ENCODE peak calls at places on chromosomes 4 and X, in five cellular contexts. One of them, this sample, is unnamed.
A peak's percentile ranks its signal among the peaks of the same experiment; 100 is the strongest.

GRCh38 chrX:26070882-26071281 is 67.3 kb upstream of the MAGEB18 start:
- DNase-seq in stimulated activated CD4-positive, alpha-beta T cell treated with anti-CD3 and anti-CD28 coated beads, Interleukin-15, amount 100 ng/mL, for 1 hour: no peak
- DNase-seq in ovary: no peak
- DNase-seq in NCI-H460: no peak
- DNase-seq in NCI-H1092 treated with DMSO at 0.1 percent for 48 hours: no peak
- DNase-seq in this sample: no peak

GRCh38 chrX:99653352-99653751 is 756.7 kb downstream of the PCDH19 start:
- DNase-seq in ovary: no peak
- DNase-seq in NCI-H460: no peak
- DNase-seq in NCI-H1092 treated with DMSO at 0.1 percent for 48 hours: no peak
- DNase-seq in stimulated activated CD4-positive, alpha-beta T cell treated with anti-CD3 and anti-CD28 coated beads, Interleukin-15, amount 100 ng/mL, for 1 hour: no peak
- DNase-seq in this sample: no peak

GRCh38 chrX:9370888-9371287 is 94.0 kb upstream of the TBL1X start:
- DNase-seq in ovary: peak; percentile 25
- DNase-seq in NCI-H1092 treated with DMSO at 0.1 percent for 48 hours: no peak
- DNase-seq in NCI-H460: no peak
- DNase-seq in stimulated activated CD4-positive, alpha-beta T cell treated with anti-CD3 and anti-CD28 coated beads, Interleukin-15, amount 100 ng/mL, for 1 hour: no peak
- DNase-seq in this sample: no peak

GRCh38 chrX:129115104-129115503 is 408.2 kb downstream of the SMARCA1 start:
- DNase-seq in stimulated activated CD4-positive, alpha-beta T cell treated with anti-CD3 and anti-CD28 coated beads, Interleukin-15, amount 100 ng/mL, for 1 hour: no peak
- DNase-seq in NCI-H1092 treated with DMSO at 0.1 percent for 48 hours: peak; percentile 28
- DNase-seq in NCI-H460: peak; percentile 52
- DNase-seq in ovary: no peak
- DNase-seq in this sample: no peak

GRCh38 chrX:14712096-14712495 is 160.8 kb downstream of the FANCB start:
- DNase-seq in NCI-H460: no peak
- DNase-seq in stimulated activated CD4-positive, alpha-beta T cell treated with anti-CD3 and anti-CD28 coated beads, Interleukin-15, amount 100 ng/mL, for 1 hour: no peak
- DNase-seq in ovary: no peak
- DNase-seq in NCI-H1092 treated with DMSO at 0.1 percent for 48 hours: no peak
- DNase-seq in this sample: no peak

GRCh38 chr4:168475745-168476144 is 4.5 kb downstream of the DDX60L start:
- DNase-seq in NCI-H460: no peak
- DNase-seq in stimulated activated CD4-positive, alpha-beta T cell treated with anti-CD3 and anti-CD28 coated beads, Interleukin-15, amount 100 ng/mL, for 1 hour: no peak
- DNase-seq in NCI-H1092 treated with DMSO at 0.1 percent for 48 hours: no peak
- DNase-seq in ovary: no peak
- DNase-seq in this sample: no peak

GRCh38 chrX:42079968-42080367 is 156.6 kb upstream of the CASK start:
- DNase-seq in stimulated activated CD4-positive, alpha-beta T cell treated with anti-CD3 and anti-CD28 coated beads, Interleukin-15, amount 100 ng/mL, for 1 hour: no peak
- DNase-seq in NCI-H460: no peak
- DNase-seq in NCI-H1092 treated with DMSO at 0.1 percent for 48 hours: no peak
- DNase-seq in ovary: no peak
- DNase-seq in this sample: no peak

GRCh38 chr4:16607693-16608092 is 290.8 kb downstream of the LDB2 start:
- DNase-seq in NCI-H460: no peak
- DNase-seq in ovary: no peak
- DNase-seq in NCI-H1092 treated with DMSO at 0.1 percent for 48 hours: no peak
- DNase-seq in stimulated activated CD4-positive, alpha-beta T cell treated with anti-CD3 and anti-CD28 coated beads, Interleukin-15, amount 100 ng/mL, for 1 hour: no peak
- DNase-seq in this sample: no peak

GRCh38 chrX:12947545-12948235 is 27.2 kb upstream of the TMSB4X start:
- DNase-seq in ovary: no peak
- DNase-seq in NCI-H1092 treated with DMSO at 0.1 percent for 48 hours: peak; percentile 65
- DNase-seq in NCI-H460: no peak
- DNase-seq in stimulated activated CD4-positive, alpha-beta T cell treated with anti-CD3 and anti-CD28 coated beads, Interleukin-15, amount 100 ng/mL, for 1 hour: no peak
- DNase-seq in this sample: no peak

GRCh38 chrX:122622800-122623199 is 561.3 kb upstream of the GRIA3 start:
- DNase-seq in stimulated activated CD4-positive, alpha-beta T cell treated with anti-CD3 and anti-CD28 coated beads, Interleukin-15, amount 100 ng/mL, for 1 hour: no peak
- DNase-seq in NCI-H460: no peak
- DNase-seq in NCI-H1092 treated with DMSO at 0.1 percent for 48 hours: no peak
- DNase-seq in ovary: no peak
- DNase-seq in this sample: no peak

GRCh38 chr4:23877758-23878229 is 12.1 kb downstream of the PPARGC1A start:
- DNase-seq in NCI-H1092 treated with DMSO at 0.1 percent for 48 hours: no peak
- DNase-seq in stimulated activated CD4-positive, alpha-beta T cell treated with anti-CD3 and anti-CD28 coated beads, Interleukin-15, amount 100 ng/mL, for 1 hour: no peak
- DNase-seq in ovary: no peak
- DNase-seq in NCI-H460: no peak
- DNase-seq in this sample: no peak

GRCh38 chr4:108010167-108010566 is 20.5 kb downstream of the HADH start:
- DNase-seq in ovary: no peak
- DNase-seq in NCI-H1092 treated with DMSO at 0.1 percent for 48 hours: no peak
- DNase-seq in NCI-H460: no peak
- DNase-seq in stimulated activated CD4-positive, alpha-beta T cell treated with anti-CD3 and anti-CD28 coated beads, Interleukin-15, amount 100 ng/mL, for 1 hour: no peak
- DNase-seq in this sample: no peak

GRCh38 chr4:129213692-129214091 is 117.7 kb downstream of the C4orf33 start:
- DNase-seq in NCI-H1092 treated with DMSO at 0.1 percent for 48 hours: no peak
- DNase-seq in stimulated activated CD4-positive, alpha-beta T cell treated with anti-CD3 and anti-CD28 coated beads, Interleukin-15, amount 100 ng/mL, for 1 hour: no peak
- DNase-seq in ovary: no peak
- DNase-seq in NCI-H460: no peak
- DNase-seq in this sample: no peak

GRCh38 chr4:84547211-84547610 is 35.7 kb upstream of the CDS1 start:
- DNase-seq in NCI-H460: no peak
- DNase-seq in NCI-H1092 treated with DMSO at 0.1 percent for 48 hours: no peak
- DNase-seq in stimulated activated CD4-positive, alpha-beta T cell treated with anti-CD3 and anti-CD28 coated beads, Interleukin-15, amount 100 ng/mL, for 1 hour: no peak
- DNase-seq in ovary: no peak
- DNase-seq in this sample: no peak

GRCh38 chr4:76035146-76035545 is 724 bp downstream of the CXCL11 start:
- DNase-seq in stimulated activated CD4-positive, alpha-beta T cell treated with anti-CD3 and anti-CD28 coated beads, Interleukin-15, amount 100 ng/mL, for 1 hour: no peak
- DNase-seq in ovary: no peak
- DNase-seq in NCI-H460: no peak
- DNase-seq in NCI-H1092 treated with DMSO at 0.1 percent for 48 hours: no peak
- DNase-seq in this sample: no peak

GRCh38 chr4:1406416-1406945 is at the start of gene NKX1-1:
- DNase-seq in NCI-H1092 treated with DMSO at 0.1 percent for 48 hours: no peak
- DNase-seq in NCI-H460: no peak
- DNase-seq in ovary: no peak
- DNase-seq in stimulated activated CD4-positive, alpha-beta T cell treated with anti-CD3 and anti-CD28 coated beads, Interleukin-15, amount 100 ng/mL, for 1 hour: no peak
- DNase-seq in this sample: no peak

GRCh38 chr4:138308421-138308820 is 66.3 kb upstream of the SLC7A11 start:
- DNase-seq in NCI-H1092 treated with DMSO at 0.1 percent for 48 hours: no peak
- DNase-seq in stimulated activated CD4-positive, alpha-beta T cell treated with anti-CD3 and anti-CD28 coated beads, Interleukin-15, amount 100 ng/mL, for 1 hour: no peak
- DNase-seq in NCI-H460: no peak
- DNase-seq in ovary: no peak
- DNase-seq in this sample: peak; percentile 35

GRCh38 chr4:7226993-7227392 is 34.7 kb downstream of the SORCS2 start:
- DNase-seq in NCI-H1092 treated with DMSO at 0.1 percent for 48 hours: no peak
- DNase-seq in NCI-H460: no peak
- DNase-seq in ovary: no peak
- DNase-seq in stimulated activated CD4-positive, alpha-beta T cell treated with anti-CD3 and anti-CD28 coated beads, Interleukin-15, amount 100 ng/mL, for 1 hour: no peak
- DNase-seq in this sample: no peak

GRCh38 chr4:185912779-185913178 is 100.8 kb upstream of the SORBS2 start:
- DNase-seq in NCI-H460: no peak
- DNase-seq in stimulated activated CD4-positive, alpha-beta T cell treated with anti-CD3 and anti-CD28 coated beads, Interleukin-15, amount 100 ng/mL, for 1 hour: no peak
- DNase-seq in ovary: no peak
- DNase-seq in NCI-H1092 treated with DMSO at 0.1 percent for 48 hours: peak; percentile 16
- DNase-seq in this sample: no peak

GRCh38 chr4:17236686-17237085 is 275.2 kb downstream of the QDPR start:
- DNase-seq in NCI-H1092 treated with DMSO at 0.1 percent for 48 hours: no peak
- DNase-seq in stimulated activated CD4-positive, alpha-beta T cell treated with anti-CD3 and anti-CD28 coated beads, Interleukin-15, amount 100 ng/mL, for 1 hour: no peak
- DNase-seq in ovary: no peak
- DNase-seq in NCI-H460: no peak
- DNase-seq in this sample: peak; percentile 28

GRCh38 chr4:88008624-88009235 is 1.3 kb downstream of the PKD2 start:
- DNase-seq in ovary: no peak
- DNase-seq in NCI-H1092 treated with DMSO at 0.1 percent for 48 hours: no peak
- DNase-seq in stimulated activated CD4-positive, alpha-beta T cell treated with anti-CD3 and anti-CD28 coated beads, Interleukin-15, amount 100 ng/mL, for 1 hour: no peak
- DNase-seq in NCI-H460: no peak
- DNase-seq in this sample: no peak

GRCh38 chr4:180380733-180381132 is 1862.5 kb upstream of the TENM3 start:
- DNase-seq in NCI-H1092 treated with DMSO at 0.1 percent for 48 hours: no peak
- DNase-seq in ovary: no peak
- DNase-seq in NCI-H460: peak; percentile 59
- DNase-seq in stimulated activated CD4-positive, alpha-beta T cell treated with anti-CD3 and anti-CD28 coated beads, Interleukin-15, amount 100 ng/mL, for 1 hour: no peak
- DNase-seq in this sample: no peak

GRCh38 chrX:34810364-34810763 is 132.2 kb upstream of the FAM47B start:
- DNase-seq in stimulated activated CD4-positive, alpha-beta T cell treated with anti-CD3 and anti-CD28 coated beads, Interleukin-15, amount 100 ng/mL, for 1 hour: no peak
- DNase-seq in NCI-H460: no peak
- DNase-seq in NCI-H1092 treated with DMSO at 0.1 percent for 48 hours: no peak
- DNase-seq in ovary: no peak
- DNase-seq in this sample: no peak

GRCh38 chr4:35608205-35608604 is 636.1 kb downstream of the ARAP2 start:
- DNase-seq in ovary: no peak
- DNase-seq in stimulated activated CD4-positive, alpha-beta T cell treated with anti-CD3 and anti-CD28 coated beads, Interleukin-15, amount 100 ng/mL, for 1 hour: no peak
- DNase-seq in NCI-H460: no peak
- DNase-seq in NCI-H1092 treated with DMSO at 0.1 percent for 48 hours: no peak
- DNase-seq in this sample: no peak

GRCh38 chr4:40333921-40334352 is 1.2 kb upstream of the CHRNA9 start:
- DNase-seq in NCI-H1092 treated with DMSO at 0.1 percent for 48 hours: peak; percentile 53
- DNase-seq in stimulated activated CD4-positive, alpha-beta T cell treated with anti-CD3 and anti-CD28 coated beads, Interleukin-15, amount 100 ng/mL, for 1 hour: no peak
- DNase-seq in NCI-H460: peak; percentile 75
- DNase-seq in ovary: peak; percentile 32
- DNase-seq in this sample: peak; percentile 55

GRCh38 chr4:117691572-117692351 is 342.5 kb upstream of the NDST3 start:
- DNase-seq in NCI-H460: no peak
- DNase-seq in ovary: no peak
- DNase-seq in NCI-H1092 treated with DMSO at 0.1 percent for 48 hours: no peak
- DNase-seq in stimulated activated CD4-positive, alpha-beta T cell treated with anti-CD3 and anti-CD28 coated beads, Interleukin-15, amount 100 ng/mL, for 1 hour: no peak
- DNase-seq in this sample: no peak

GRCh38 chr4:158936238-158936637 is 166.6 kb upstream of the RAPGEF2 start:
- DNase-seq in NCI-H460: no peak
- DNase-seq in stimulated activated CD4-positive, alpha-beta T cell treated with anti-CD3 and anti-CD28 coated beads, Interleukin-15, amount 100 ng/mL, for 1 hour: no peak
- DNase-seq in NCI-H1092 treated with DMSO at 0.1 percent for 48 hours: no peak
- DNase-seq in ovary: no peak
- DNase-seq in this sample: no peak

GRCh38 chr4:41108481-41108880 is 105.9 kb downstream of the APBB2 start:
- DNase-seq in NCI-H460: no peak
- DNase-seq in stimulated activated CD4-positive, alpha-beta T cell treated with anti-CD3 and anti-CD28 coated beads, Interleukin-15, amount 100 ng/mL, for 1 hour: no peak
- DNase-seq in ovary: no peak
- DNase-seq in NCI-H1092 treated with DMSO at 0.1 percent for 48 hours: no peak
- DNase-seq in this sample: no peak

GRCh38 chr4:129342820-129343219 is 246.9 kb downstream of the C4orf33 start:
- DNase-seq in NCI-H1092 treated with DMSO at 0.1 percent for 48 hours: no peak
- DNase-seq in NCI-H460: peak; percentile 14
- DNase-seq in ovary: no peak
- DNase-seq in stimulated activated CD4-positive, alpha-beta T cell treated with anti-CD3 and anti-CD28 coated beads, Interleukin-15, amount 100 ng/mL, for 1 hour: no peak
- DNase-seq in this sample: peak; percentile 55

GRCh38 chr4:10096201-10096975 is 20.2 kb downstream of the WDR1 start:
- DNase-seq in stimulated activated CD4-positive, alpha-beta T cell treated with anti-CD3 and anti-CD28 coated beads, Interleukin-15, amount 100 ng/mL, for 1 hour: peak; percentile 46
- DNase-seq in NCI-H1092 treated with DMSO at 0.1 percent for 48 hours: no peak
- DNase-seq in ovary: peak; percentile 67
- DNase-seq in NCI-H460: no peak
- DNase-seq in this sample: peak; percentile 66

GRCh38 chr4:86918539-86919072 is 16.2 kb upstream of the AFF1 start:
- DNase-seq in NCI-H1092 treated with DMSO at 0.1 percent for 48 hours: no peak
- DNase-seq in ovary: no peak
- DNase-seq in NCI-H460: no peak
- DNase-seq in stimulated activated CD4-positive, alpha-beta T cell treated with anti-CD3 and anti-CD28 coated beads, Interleukin-15, amount 100 ng/mL, for 1 hour: no peak
- DNase-seq in this sample: no peak

GRCh38 chrX:1385251-1385794 is 6.6 kb downstream of the SLC25A6 start:
- DNase-seq in stimulated activated CD4-positive, alpha-beta T cell treated with anti-CD3 and anti-CD28 coated beads, Interleukin-15, amount 100 ng/mL, for 1 hour: no peak
- DNase-seq in NCI-H460: no peak
- DNase-seq in ovary: no peak
- DNase-seq in NCI-H1092 treated with DMSO at 0.1 percent for 48 hours: no peak
- DNase-seq in this sample: no peak

GRCh38 chr4:156933633-156934258 is 37.9 kb downstream of the PDGFC start:
- DNase-seq in ovary: no peak
- DNase-seq in NCI-H460: no peak
- DNase-seq in NCI-H1092 treated with DMSO at 0.1 percent for 48 hours: no peak
- DNase-seq in stimulated activated CD4-positive, alpha-beta T cell treated with anti-CD3 and anti-CD28 coated beads, Interleukin-15, amount 100 ng/mL, for 1 hour: no peak
- DNase-seq in this sample: no peak

GRCh38 chr4:123744664-123745290 is 348.2 kb downstream of the SPRY1 start:
- DNase-seq in stimulated activated CD4-positive, alpha-beta T cell treated with anti-CD3 and anti-CD28 coated beads, Interleukin-15, amount 100 ng/mL, for 1 hour: no peak
- DNase-seq in NCI-H460: no peak
- DNase-seq in ovary: peak; percentile 61
- DNase-seq in NCI-H1092 treated with DMSO at 0.1 percent for 48 hours: no peak
- DNase-seq in this sample: no peak

GRCh38 chrX:11351375-11352295 is 58.4 kb downstream of the AMELX start:
- DNase-seq in ovary: peak; percentile 48
- DNase-seq in NCI-H1092 treated with DMSO at 0.1 percent for 48 hours: no peak
- DNase-seq in stimulated activated CD4-positive, alpha-beta T cell treated with anti-CD3 and anti-CD28 coated beads, Interleukin-15, amount 100 ng/mL, for 1 hour: no peak
- DNase-seq in NCI-H460: no peak
- DNase-seq in this sample: peak; percentile 64

GRCh38 chr4:5366421-5366820 is 315.1 kb downstream of the STK32B start:
- DNase-seq in NCI-H1092 treated with DMSO at 0.1 percent for 48 hours: no peak
- DNase-seq in NCI-H460: no peak
- DNase-seq in ovary: no peak
- DNase-seq in stimulated activated CD4-positive, alpha-beta T cell treated with anti-CD3 and anti-CD28 coated beads, Interleukin-15, amount 100 ng/mL, for 1 hour: no peak
- DNase-seq in this sample: no peak

GRCh38 chrX:10164879-10165278 is 8.1 kb downstream of the CLCN4 start:
- DNase-seq in NCI-H460: no peak
- DNase-seq in NCI-H1092 treated with DMSO at 0.1 percent for 48 hours: no peak
- DNase-seq in stimulated activated CD4-positive, alpha-beta T cell treated with anti-CD3 and anti-CD28 coated beads, Interleukin-15, amount 100 ng/mL, for 1 hour: no peak
- DNase-seq in ovary: no peak
- DNase-seq in this sample: no peak

GRCh38 chr4:140876597-140877364 is 120.6 kb upstream of the TBC1D9 start:
- DNase-seq in ovary: no peak
- DNase-seq in NCI-H1092 treated with DMSO at 0.1 percent for 48 hours: no peak
- DNase-seq in NCI-H460: no peak
- DNase-seq in stimulated activated CD4-positive, alpha-beta T cell treated with anti-CD3 and anti-CD28 coated beads, Interleukin-15, amount 100 ng/mL, for 1 hour: no peak
- DNase-seq in this sample: peak; percentile 7

This sample was measured in AG09319.